ENCODE peak calls at places on chromosomes 12 and 14, in four cellular contexts. One of them, this sample, is unnamed.

GRCh38 chr12:34347367-34347766 is 325.1 kb downstream of the ALG10 start:
- DNase-seq in CD8-positive, alpha-beta T cell: no peak
- DNase-seq in AG04450: no peak
- DNase-seq in AG10803: no peak
- DNase-seq in this sample: no peak

GRCh38 chr12:52769354-52769753 is 7.8 kb downstream of the KRT76 start:
- DNase-seq in AG10803: no peak
- DNase-seq in CD8-positive, alpha-beta T cell: no peak
- DNase-seq in AG04450: no peak
- DNase-seq in this sample: no peak

GRCh38 chr14:20332386-20332945 is 613 bp downstream of the CCNB1IP1 start:
- DNase-seq in CD8-positive, alpha-beta T cell: no peak
- DNase-seq in AG10803: peak
- DNase-seq in AG04450: no peak
- DNase-seq in this sample: no peak

GRCh38 chr12:4257442-4257841 is 16.1 kb upstream of the CCND2 start:
- DNase-seq in AG04450: no peak
- DNase-seq in AG10803: no peak
- DNase-seq in CD8-positive, alpha-beta T cell: no peak
- DNase-seq in this sample: no peak

GRCh38 chr12:120230974-120231315 is 30.0 kb upstream of the RPLP0 start:
- DNase-seq in AG10803: no peak
- DNase-seq in AG04450: no peak
- DNase-seq in CD8-positive, alpha-beta T cell: no peak
- DNase-seq in this sample: no peak

GRCh38 chr12:538731-539539 is 79.2 kb downstream of the B4GALNT3 start:
- DNase-seq in AG10803: peak
- DNase-seq in CD8-positive, alpha-beta T cell: peak
- DNase-seq in AG04450: no peak
- DNase-seq in this sample: no peak

GRCh38 chr14:33730163-33730562 is 220.7 kb downstream of the EGLN3 start:
- DNase-seq in AG10803: no peak
- DNase-seq in AG04450: no peak
- DNase-seq in CD8-positive, alpha-beta T cell: no peak
- DNase-seq in this sample: no peak

GRCh38 chr14:23722675-23723074 is 86.5 kb downstream of the DHRS2 start:
- DNase-seq in CD8-positive, alpha-beta T cell: no peak
- DNase-seq in AG10803: no peak
- DNase-seq in AG04450: no peak
- DNase-seq in this sample: no peak

GRCh38 chr14:23514009-23514962 is 37.3 kb downstream of the ZFHX2 start:
- DNase-seq in CD8-positive, alpha-beta T cell: no peak
- DNase-seq in AG04450: no peak
- DNase-seq in AG10803: no peak
- DNase-seq in this sample: no peak

GRCh38 chr14:71208702-71209357 is 301.6 kb downstream of the PCNX1 start:
- DNase-seq in AG10803: no peak
- DNase-seq in CD8-positive, alpha-beta T cell: no peak
- DNase-seq in AG04450: no peak
- DNase-seq in this sample: no peak

GRCh38 chr12:89140580-89141236 is 211.6 kb downstream of the DUSP6 start:
- DNase-seq in CD8-positive, alpha-beta T cell: no peak
- DNase-seq in AG04450: no peak
- DNase-seq in AG10803: peak
- DNase-seq in this sample: no peak

GRCh38 chr14:94383777-94384176 is 4.6 kb downstream of the SERPINA1 start:
- DNase-seq in AG04450: no peak
- DNase-seq in AG10803: no peak
- DNase-seq in CD8-positive, alpha-beta T cell: no peak
- DNase-seq in this sample: no peak

GRCh38 chr12:110698171-110698902 is 9.4 kb upstream of the HVCN1 start:
- DNase-seq in AG10803: peak
- DNase-seq in AG04450: peak
- DNase-seq in CD8-positive, alpha-beta T cell: peak
- DNase-seq in this sample: peak

GRCh38 chr14:65074449-65075155 is 27.7 kb downstream of the MAX start:
- DNase-seq in AG04450: no peak
- DNase-seq in AG10803: no peak
- DNase-seq in CD8-positive, alpha-beta T cell: no peak
- DNase-seq in this sample: no peak

GRCh38 chr12:52010152-52010622 is 3.4 kb downstream of the TAMALIN start:
- DNase-seq in AG04450: peak
- DNase-seq in CD8-positive, alpha-beta T cell: no peak
- DNase-seq in AG10803: peak
- DNase-seq in this sample: peak

GRCh38 chr14:65850429-65851145 is 438.1 kb downstream of the FUT8 start:
- DNase-seq in CD8-positive, alpha-beta T cell: peak
- DNase-seq in AG04450: no peak
- DNase-seq in AG10803: no peak
- DNase-seq in this sample: no peak

GRCh38 chr12:22684526-22685118 is 59.7 kb downstream of the ETNK1 start:
- DNase-seq in AG10803: peak
- DNase-seq in CD8-positive, alpha-beta T cell: no peak
- DNase-seq in AG04450: no peak
- DNase-seq in this sample: no peak

GRCh38 chr12:116774020-116774419 is 35.9 kb downstream of the RNFT2 start:
- DNase-seq in AG04450: no peak
- DNase-seq in CD8-positive, alpha-beta T cell: no peak
- DNase-seq in AG10803: no peak
- DNase-seq in this sample: no peak

GRCh38 chr12:103800252-103800771 is 40.7 kb downstream of the NT5DC3 start:
- DNase-seq in CD8-positive, alpha-beta T cell: no peak
- DNase-seq in AG04450: peak
- DNase-seq in AG10803: peak
- DNase-seq in this sample: no peak

GRCh38 chr14:53295372-53295771 is 142.2 kb upstream of the DDHD1 start:
- DNase-seq in CD8-positive, alpha-beta T cell: no peak
- DNase-seq in AG10803: no peak
- DNase-seq in AG04450: no peak
- DNase-seq in this sample: no peak

DNA sequence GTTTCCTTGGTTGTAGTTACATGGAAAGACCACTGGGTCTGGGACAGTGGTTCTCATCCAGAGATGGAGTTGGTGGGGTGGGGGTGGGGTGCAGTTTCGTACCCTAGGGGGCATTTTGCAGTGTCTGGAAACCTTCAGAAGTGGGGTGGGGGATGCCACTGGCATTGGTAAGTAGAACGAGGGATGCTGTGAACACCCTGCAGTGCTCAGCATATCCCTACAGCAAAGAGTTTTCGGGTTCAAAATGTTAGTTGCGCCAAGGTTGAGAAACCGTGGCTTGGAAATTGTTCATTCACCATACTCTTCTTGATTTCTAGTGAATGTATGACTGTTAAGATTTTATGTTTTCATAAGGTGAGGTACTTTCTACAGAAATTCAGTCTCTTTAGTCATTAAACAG is 28.7 kb downstream of the TRAF3 start:
- DNase-seq in AG10803: no peak
- DNase-seq in AG04450: no peak
- DNase-seq in CD8-positive, alpha-beta T cell: no peak
- DNase-seq in this sample: no peak
- TF ChIP-seq CTCF in AG10803: no peak
- TF ChIP-seq CTCF in AG04450: no peak
- TF ChIP-seq CTCF in CD8-positive, alpha-beta T cell: no peak
- TF ChIP-seq CTCF in this sample: peak

GRCh38 chr12:96061864-96062453 is 26.6 kb upstream of the LTA4H start:
- DNase-seq in CD8-positive, alpha-beta T cell: peak
- DNase-seq in AG10803: peak
- DNase-seq in AG04450: peak
- DNase-seq in this sample: peak
- TF ChIP-seq CTCF in CD8-positive, alpha-beta T cell: peak
- TF ChIP-seq CTCF in AG10803: peak
- TF ChIP-seq CTCF in AG04450: peak
- TF ChIP-seq CTCF in this sample: peak

GRCh38 chr12:1766110-1766509 is 54.3 kb upstream of the LRTM2 start:
- DNase-seq in AG10803: no peak
- DNase-seq in AG04450: no peak
- DNase-seq in CD8-positive, alpha-beta T cell: no peak
- DNase-seq in this sample: no peak

GRCh38 chr12:1761857-1762256 is 58.5 kb upstream of the LRTM2 start:
- DNase-seq in CD8-positive, alpha-beta T cell: no peak
- DNase-seq in AG10803: no peak
- DNase-seq in AG04450: no peak
- DNase-seq in this sample: no peak

GRCh38 chr12:1758887-1759286 is 61.5 kb upstream of the LRTM2 start:
- DNase-seq in CD8-positive, alpha-beta T cell: no peak
- DNase-seq in AG04450: no peak
- DNase-seq in AG10803: no peak
- DNase-seq in this sample: no peak

GRCh38 chr12:1760566-1761382 is 59.6 kb upstream of the LRTM2 start:
- DNase-seq in AG10803: peak
- DNase-seq in CD8-positive, alpha-beta T cell: no peak
- DNase-seq in AG04450: no peak
- DNase-seq in this sample: no peak
- TF ChIP-seq CTCF in AG10803: no peak
- TF ChIP-seq CTCF in CD8-positive, alpha-beta T cell: no peak
- TF ChIP-seq CTCF in AG04450: no peak
- TF ChIP-seq CTCF in this sample: no peak

DNA sequence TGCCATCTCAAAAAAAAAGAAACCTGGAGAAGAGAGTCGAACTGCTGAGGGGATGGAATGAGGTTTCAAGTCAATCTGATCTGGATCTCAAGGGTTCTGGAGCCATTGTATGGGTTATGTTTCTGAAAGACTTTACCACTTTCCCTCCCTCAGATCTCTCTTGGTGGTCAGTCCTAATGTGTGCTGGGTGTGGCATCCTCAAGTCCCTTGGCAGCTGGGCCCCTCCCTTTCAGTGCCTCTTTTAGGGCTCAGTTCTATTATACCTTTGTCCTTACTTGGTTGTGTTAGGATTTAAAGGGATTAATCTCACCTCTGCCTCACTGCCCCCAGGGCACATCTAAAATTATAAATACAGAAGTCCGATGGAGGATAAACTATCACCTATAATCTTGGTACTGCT is 107.0 kb downstream of the NUAK1 start:
- DNase-seq in AG10803: no peak
- DNase-seq in CD8-positive, alpha-beta T cell: no peak
- DNase-seq in AG04450: no peak
- DNase-seq in this sample: no peak
- TF ChIP-seq CTCF in AG10803: no peak
- TF ChIP-seq CTCF in CD8-positive, alpha-beta T cell: no peak
- TF ChIP-seq CTCF in AG04450: no peak
- TF ChIP-seq CTCF in this sample: no peak

GRCh38 chr14:81931828-81932227 is 398.2 kb upstream of the SEL1L start:
- DNase-seq in AG10803: no peak
- DNase-seq in AG04450: no peak
- DNase-seq in CD8-positive, alpha-beta T cell: no peak
- DNase-seq in this sample: no peak

DNA sequence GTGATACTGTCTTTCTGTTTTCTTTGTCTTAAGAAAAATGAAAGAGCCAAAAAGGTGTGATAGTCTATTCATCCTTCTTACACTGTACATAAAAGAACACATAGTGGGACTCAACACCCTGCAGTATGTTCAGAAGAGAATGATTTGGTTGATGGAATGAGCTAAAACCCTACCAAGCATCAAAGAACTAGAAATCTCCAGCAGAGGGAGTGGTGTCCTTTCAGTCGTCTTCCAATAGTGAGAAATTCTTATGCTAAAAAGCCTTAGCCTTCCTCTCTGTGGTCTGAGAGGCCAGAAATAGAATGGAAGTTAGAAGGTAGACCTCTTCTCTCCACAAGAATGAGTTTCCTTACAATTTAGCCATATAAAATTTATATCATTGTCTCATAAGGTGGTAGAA is 393.4 kb upstream of the SEL1L start:
- DNase-seq in AG10803: no peak
- DNase-seq in CD8-positive, alpha-beta T cell: no peak
- DNase-seq in AG04450: no peak
- DNase-seq in this sample: no peak
- TF ChIP-seq CTCF in AG10803: no peak
- TF ChIP-seq CTCF in CD8-positive, alpha-beta T cell: no peak
- TF ChIP-seq CTCF in AG04450: no peak
- TF ChIP-seq CTCF in this sample: no peak

DNA sequence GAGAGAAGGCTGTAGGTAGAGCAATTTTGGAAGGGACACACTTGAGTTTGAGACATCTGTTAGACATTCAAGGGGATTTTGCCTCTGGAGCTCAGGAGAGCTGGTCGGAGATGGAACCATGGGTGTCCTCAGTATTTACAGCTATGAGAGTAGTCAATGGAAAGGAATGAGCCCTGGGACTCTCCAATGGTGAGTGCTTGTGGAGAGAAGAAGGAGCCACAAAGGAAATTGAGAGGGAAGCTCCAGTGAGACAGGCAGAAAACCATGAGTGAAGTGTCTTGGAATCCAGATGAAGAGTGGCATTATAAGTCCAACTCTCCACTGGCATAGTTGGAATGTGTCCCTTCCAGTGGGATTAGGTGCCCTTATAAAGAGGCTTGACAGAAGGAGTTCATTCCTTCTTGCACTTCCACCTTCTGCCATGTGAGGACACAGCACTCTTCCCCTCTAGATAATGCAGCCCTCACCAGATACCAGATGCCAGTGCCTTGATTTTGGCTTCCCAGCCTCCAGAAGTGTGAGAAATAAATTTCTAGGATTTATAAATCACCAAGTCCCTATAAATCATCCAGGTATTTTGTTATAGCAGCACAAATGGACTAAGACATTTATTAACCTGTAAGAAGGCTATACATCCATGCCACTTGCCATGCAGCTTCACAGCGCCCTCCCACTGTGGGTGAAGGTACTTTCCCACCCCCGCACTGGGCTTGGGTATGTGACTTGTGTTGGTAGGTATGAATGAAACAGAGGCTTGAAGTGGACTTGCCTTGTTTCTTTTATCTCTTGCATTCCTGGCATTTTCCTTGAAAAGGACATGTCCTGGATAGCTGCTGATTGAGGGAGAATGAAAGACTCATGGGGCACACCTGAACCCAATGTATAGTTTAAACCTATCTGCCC is 27.3 kb downstream of the LLPH start:
- DNase-seq in AG04450: no peak
- DNase-seq in AG10803: peak
- DNase-seq in CD8-positive, alpha-beta T cell: no peak
- DNase-seq in this sample: no peak
- TF ChIP-seq CTCF in AG04450: peak
- TF ChIP-seq CTCF in AG10803: peak
- TF ChIP-seq CTCF in CD8-positive, alpha-beta T cell: no peak
- TF ChIP-seq CTCF in this sample: no peak

DNA sequence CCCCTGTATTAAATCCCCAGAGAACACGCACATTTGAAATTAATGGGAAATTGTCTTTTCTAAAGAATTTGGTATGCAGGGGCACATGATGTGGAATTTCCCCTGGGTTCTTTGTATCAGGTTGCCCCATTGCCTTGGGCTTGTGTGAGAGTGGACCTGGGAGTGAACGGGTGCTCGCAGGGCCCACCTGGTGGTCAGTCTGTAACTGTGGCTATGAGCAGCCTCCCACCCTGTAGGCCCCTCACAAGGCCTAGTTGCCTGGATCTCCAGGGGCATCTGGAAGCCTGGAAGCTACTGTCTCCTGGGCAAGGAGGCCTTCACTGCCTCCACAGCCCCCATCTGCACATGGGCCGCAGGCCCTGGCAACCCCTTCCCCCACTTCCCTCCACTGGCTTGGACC is 96.7 kb downstream of the SLC25A47 start:
- DNase-seq in AG10803: no peak
- DNase-seq in CD8-positive, alpha-beta T cell: no peak
- DNase-seq in AG04450: no peak
- DNase-seq in this sample: peak
- TF ChIP-seq CTCF in AG10803: no peak
- TF ChIP-seq CTCF in CD8-positive, alpha-beta T cell: no peak
- TF ChIP-seq CTCF in AG04450: peak
- TF ChIP-seq CTCF in this sample: peak

This sample was measured in endothelial cell.